ENCODE peak calls at places on chromosomes 12 and 14, in seven cellular contexts. U is IMR-90, D is mesenchymal stem cell, E is neuronal stem cell, G is mesendoderm, F is H9, N is H1. Q is an unnamed sample.

GRCh38 chr12:2959508-2960431 is 573 bp downstream of the TEAD4 start:
- DNase-seq in U (peak; percentile 60), D (peak; percentile 80), N (peak; percentile 73), G (peak; percentile 52), E (peak; percentile 48), F (peak; percentile 56), Q (peak; percentile 59)

GRCh38 chr12:64675795-64676194 is 65.5 kb downstream of the RASSF3 start:
- DNase-seq in G (no peak), D (peak; percentile 81), N (no peak), E (no peak), F (no peak), U (no peak), Q (no peak)

GRCh38 chr12:93115646-93116045 is 186.6 kb upstream of the EEA1 start:
- DNase-seq in G (no peak), U (peak; percentile 44), E (no peak), F (no peak), D (no peak), N (no peak), Q (no peak)

GRCh38 chr14:102924632-102925588 is 2.4 kb downstream of the AMN start:
- DNase-seq in U (no peak), F (no peak), G (no peak), N (no peak), D (no peak), E (no peak), Q (no peak)

GRCh38 chr12:116508145-116509121 is 50.7 kb upstream of the MAP1LC3B2 start:
- DNase-seq in G (peak; percentile 76), U (no peak), D (peak; percentile 34), E (peak; percentile 48), N (peak; percentile 88), F (peak; percentile 81), Q (no peak)

GRCh38 chr12:133105620-133106019 is 24.5 kb downstream of the ZNF891 start:
- DNase-seq in F (no peak), U (no peak), D (peak; percentile 17), G (peak; percentile 26), E (no peak), N (no peak), Q (no peak)

GRCh38 chr12:47214001-47214619 is 134.4 kb upstream of the AMIGO2 start:
- DNase-seq in N (no peak), F (no peak), D (no peak), U (no peak), E (no peak), G (no peak), Q (no peak)

GRCh38 chr12:3097186-3097804 is 20.1 kb downstream of the TSPAN9 start:
- DNase-seq in N (no peak), G (peak; percentile 59), U (peak; percentile 75), E (no peak), D (peak; percentile 77), F (peak; percentile 30), Q (no peak)

GRCh38 chr14:101290681-101291080 is 270.6 kb upstream of the DIO3 start:
- DNase-seq in F (no peak), U (no peak), E (no peak), D (no peak), N (no peak), G (no peak), Q (no peak)

GRCh38 chr14:103517626-103518415 is 4.8 kb downstream of the CKB start:
- DNase-seq in F (no peak), D (no peak), N (peak; percentile 67), E (no peak), U (no peak), G (no peak), Q (no peak)

GRCh38 chr12:112169086-112169872 is 43.9 kb downstream of the TRAFD1 start:
- DNase-seq in G (no peak), N (no peak), E (no peak), F (no peak), U (no peak), D (no peak), Q (no peak)

GRCh38 chr14:22886500-22887259 is 3.7 kb downstream of the REM2 start:
- DNase-seq in G (peak; percentile 94), D (peak; percentile 70), U (peak; percentile 13), N (peak; percentile 87), E (peak; percentile 82), F (peak; percentile 92), Q (peak; percentile 82)

GRCh38 chr14:55585854-55586253 is 5.8 kb downstream of the KTN1 start:
- DNase-seq in N (no peak), F (no peak), D (peak; percentile 68), U (peak; percentile 73), E (no peak), G (no peak), Q (no peak)

GRCh38 chr12:99200711-99201384 is 446.7 kb upstream of the GARIN6 start:
- DNase-seq in U (no peak), F (no peak), N (no peak), E (no peak), D (no peak), G (peak; percentile 49), Q (no peak)

GRCh38 chr12:79360269-79360668 is 330.5 kb downstream of the PAWR start:
- DNase-seq in E (no peak), F (no peak), D (no peak), G (no peak), U (no peak), N (no peak), Q (no peak)

GRCh38 chr14:95038521-95039250 is 118.6 kb downstream of the DICER1 start:
- DNase-seq in N (peak; percentile 36), F (no peak), D (no peak), E (no peak), U (no peak), G (no peak), Q (no peak)

GRCh38 chr12:121676190-121676589 is 6.7 kb upstream of the MORN3 start:
- DNase-seq in G (no peak), E (no peak), D (no peak), U (no peak), F (peak; percentile 64), N (no peak), Q (no peak)

GRCh38 chr14:83556746-83557460 is 1973.0 kb upstream of the FLRT2 start:
- DNase-seq in U (peak; percentile 91), F (no peak), N (no peak), G (no peak), D (peak; percentile 76), E (no peak), Q (no peak)

GRCh38 chr14:97299661-97300060 is 502.5 kb downstream of the VRK1 start:
- DNase-seq in U (no peak), E (no peak), F (peak; percentile 59), G (peak; percentile 41), D (no peak), N (no peak), Q (no peak)

DNA sequence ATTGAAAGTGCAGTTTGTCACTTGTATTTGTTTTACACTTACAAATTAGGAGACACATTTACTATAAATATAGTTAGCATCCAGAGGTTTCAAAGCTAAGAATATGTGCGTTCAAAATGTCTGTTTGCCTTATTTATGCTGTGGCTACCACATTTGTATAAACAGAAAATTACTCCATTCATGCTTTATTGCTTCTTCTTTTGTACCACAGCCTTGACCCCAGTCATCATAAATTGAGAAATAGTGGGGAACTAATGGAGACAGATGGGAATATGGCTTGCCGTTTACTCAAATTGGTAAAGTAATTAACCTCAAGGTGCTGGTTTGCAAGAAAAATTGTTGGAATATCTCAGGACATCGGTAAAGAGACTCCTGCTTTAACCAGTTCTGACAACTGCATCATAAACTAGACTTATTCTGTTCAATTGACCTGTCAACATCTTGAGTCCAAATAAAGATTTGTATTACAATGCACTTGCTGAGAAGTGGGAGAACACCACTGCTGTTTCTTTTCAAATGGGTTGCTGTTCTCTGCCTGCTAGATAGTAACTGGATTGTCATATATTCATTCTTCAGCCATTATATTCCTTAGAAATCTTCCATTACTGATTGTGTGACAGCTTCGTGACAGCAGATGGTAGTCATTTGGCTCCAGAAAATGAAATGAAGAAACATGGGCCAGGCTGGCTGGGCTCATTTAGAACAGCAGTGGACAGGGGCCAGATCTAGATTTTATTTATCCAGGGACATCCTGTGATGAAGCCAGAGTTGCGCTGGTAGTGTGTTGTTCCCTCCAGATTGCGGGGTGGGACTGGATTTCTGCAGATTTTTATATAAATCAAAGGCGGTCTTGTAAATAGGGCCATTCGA is 354.4 kb downstream of the EGLN3 start:
- DNase-seq in F (no peak), E (no peak), G (no peak), N (no peak), D (peak; percentile 76), U (no peak), Q (no peak)
- H2BK120ac ChIP-seq in F (no peak overlapping the region), E (no peak overlapping the region), G (no peak overlapping the region), N (no peak overlapping the region), D (no peak overlapping the region), U (no peak overlapping the region), Q (no peak overlapping the region)

GRCh38 chr12:54352022-54352531 is 12.2 kb downstream of the GPR84 start:
- DNase-seq in F (peak; percentile 81), G (peak; percentile 85), N (peak; percentile 70), U (peak; percentile 79), E (peak; percentile 79), D (peak; percentile 70), Q (no peak)

GRCh38 chr12:54352891-54353874 is 11.1 kb downstream of the GPR84 start:
- DNase-seq in U (peak; percentile 72), N (peak; percentile 51), D (peak; percentile 56), F (peak; percentile 47), G (no peak), E (peak; percentile 30), Q (no peak)

GRCh38 chr12:54349031-54349430 is 15.3 kb downstream of the GPR84 start:
- DNase-seq in G (no peak), F (no peak), D (no peak), E (no peak), N (no peak), U (no peak), Q (no peak)

GRCh38 chr12:54350743-54351142 is 13.5 kb downstream of the GPR84 start:
- DNase-seq in D (no peak), G (no peak), U (no peak), N (no peak), F (no peak), E (peak; percentile 42), Q (no peak)

GRCh38 chr12:54349658-54350057 is 14.6 kb downstream of the GPR84 start:
- DNase-seq in U (no peak), G (no peak), D (no peak), N (no peak), F (no peak), E (no peak), Q (no peak)
- H2BK120ac ChIP-seq in U (no peak overlapping the region), G (no peak overlapping the region), D (no peak overlapping the region), N (no peak overlapping the region), F (no peak overlapping the region), E (no peak overlapping the region), Q (no peak overlapping the region)

GRCh38 chr14:85852900-85853299 is 323.0 kb downstream of the FLRT2 start:
- DNase-seq in N (no peak), U (no peak), F (no peak), E (no peak), G (peak; percentile 5), D (no peak), Q (no peak)
- H2BK120ac ChIP-seq in N (no peak overlapping the region), U (no peak overlapping the region), F (no peak overlapping the region), E (no peak overlapping the region), G (peak overlapping the region; percentile 73), D (no peak overlapping the region), Q (no peak overlapping the region)

GRCh38 chr12:7460375-7461259 is 16.7 kb upstream of the CD163L1 start:
- DNase-seq in D (peak; percentile 53), F (peak; percentile 76), N (peak; percentile 83), U (peak; percentile 51), G (peak; percentile 71), E (peak; percentile 59), Q (peak; percentile 47)

DNA sequence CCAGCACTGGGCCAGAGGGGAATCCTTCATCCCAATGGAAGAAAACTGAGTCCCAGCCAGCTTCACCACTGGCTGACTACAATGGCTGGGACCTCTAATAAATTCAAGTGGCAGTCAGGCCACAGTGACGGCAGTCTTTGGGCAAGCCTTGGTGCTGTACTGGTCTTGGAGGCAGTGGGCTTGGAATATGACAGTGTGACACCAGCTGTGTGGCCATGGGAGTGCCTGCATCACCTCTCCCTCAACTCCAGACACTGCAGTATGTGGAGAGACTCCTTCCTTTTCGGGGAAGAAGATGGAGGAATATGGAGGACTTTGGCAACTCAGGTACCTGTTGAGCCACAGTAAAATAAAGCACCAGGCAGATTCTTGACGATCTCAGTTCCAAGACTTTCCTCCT is 16.0 kb upstream of the CD163L1 start:
- DNase-seq in U (no peak), N (no peak), G (no peak), E (no peak), F (no peak), D (no peak), Q (no peak)
- H2BK120ac ChIP-seq in U (no peak overlapping the region), N (no peak overlapping the region), G (no peak overlapping the region), E (no peak overlapping the region), F (no peak overlapping the region), D (no peak overlapping the region), Q (no peak overlapping the region)